ENCODE peak calls at places on chromosome 1, in four cellular contexts. N, J, O and K are unnamed samples.

GRCh38 chr1:71738256-71738655 is 544.1 kb downstream of the NEGR1 start:
- DNase-seq in N (no peak), J (no peak), O (no peak), K (no peak)

GRCh38 chr1:245406426-245406825 is 251.6 kb downstream of the KIF26B start:
- DNase-seq in N (no peak), J (no peak), O (no peak), K (no peak)

GRCh38 chr1:207077470-207078377 is 10.9 kb upstream of the C4BPB start:
- DNase-seq in N (peak), J (peak), O (peak), K (peak)

GRCh38 chr1:155079487-155080249 is 1.0 kb downstream of the EFNA3 start:
- DNase-seq in N (no peak), J (no peak), O (peak), K (peak)

GRCh38 chr1:16162163-16162822 is 6.4 kb upstream of the EPHA2 start:
- DNase-seq in N (peak), J (peak), O (no peak), K (no peak)

GRCh38 chr1:196678510-196678884 is 26.7 kb downstream of the CFH start:
- DNase-seq in N (no peak), J (no peak), O (no peak), K (no peak)

GRCh38 chr1:230851291-230851691 is 17.0 kb downstream of the C1orf198 start:
- DNase-seq in N (no peak), J (no peak), O (no peak), K (no peak)

GRCh38 chr1:11364170-11364569 is 91.2 kb downstream of the UBIAD1 start:
- DNase-seq in N (no peak), J (no peak), O (peak), K (peak)

GRCh38 chr1:227940791-227941241 is 6.9 kb downstream of the WNT9A start:
- DNase-seq in N (no peak), J (no peak), O (no peak), K (no peak)

GRCh38 chr1:201319631-201320030 is 36.3 kb downstream of the PKP1 start:
- DNase-seq in N (no peak), J (no peak), O (no peak), K (no peak)

GRCh38 chr1:202156590-202156989 is 3.8 kb downstream of the PTPN7 start:
- DNase-seq in N (no peak), J (no peak), O (no peak), K (no peak)

GRCh38 chr1:185570962-185571361 is 163.2 kb upstream of the HMCN1 start:
- DNase-seq in N (peak), J (no peak), O (no peak), K (no peak)

GRCh38 chr1:76568839-76569238 is 298.4 kb upstream of the ST6GALNAC5 start:
- DNase-seq in N (no peak), J (no peak), O (no peak), K (no peak)

GRCh38 chr1:147676306-147677085 is 6.2 kb upstream of the ACP6 start:
- DNase-seq in N (no peak), J (no peak), O (no peak), K (peak)

GRCh38 chr1:45752441-45753052 is 2.1 kb upstream of the IPP start:
- DNase-seq in N (no peak), J (no peak), O (no peak), K (peak)

GRCh38 chr1:89802036-89802435 is 18.8 kb upstream of the LRRC8D start:
- DNase-seq in N (no peak), J (no peak), O (no peak), K (no peak)

GRCh38 chr1:151655362-151655761 is 43.5 kb downstream of the SNX27 start:
- DNase-seq in N (no peak), J (no peak), O (peak), K (peak)

GRCh38 chr1:162040657-162041056 is 17.0 kb upstream of the OLFML2B start:
- DNase-seq in N (no peak), J (no peak), O (peak), K (peak)